ENCODE peak calls at places on chromosome 12, in six cellular contexts. F is NCI-H460, E is adrenal gland, S is HTR-8/SVneo, O is mammary epithelial cell, B is B cell. Y is an unnamed sample.

GRCh38 chr12:96445743-96446655 is 43.4 kb upstream of the CFAP54 start:
- DNase-seq in F (peak), E (no peak), S (peak), O (peak), B (peak), Y (no peak)

GRCh38 chr12:52355181-52355580 is 12.1 kb downstream of the KRT85 start:
- DNase-seq in F (no peak), E (no peak), S (no peak), O (no peak), B (no peak), Y (no peak)

GRCh38 chr12:112122823-112123690 is 2.3 kb upstream of the TRAFD1 start:
- DNase-seq in F (peak), E (no peak), S (no peak), O (no peak), B (no peak), Y (no peak)

GRCh38 chr12:2410490-2410889 is 357.7 kb downstream of the CACNA1C start:
- DNase-seq in F (no peak), E (no peak), S (no peak), O (no peak), B (no peak), Y (no peak)

GRCh38 chr12:59007620-59008019 is 87.3 kb upstream of the LRIG3 start:
- DNase-seq in F (no peak), E (no peak), S (no peak), O (no peak), B (no peak), Y (no peak)

GRCh38 chr12:57621497-57622292 is 10.5 kb downstream of the ARHGEF25 start:
- DNase-seq in F (peak), E (peak), S (peak), O (no peak), B (peak), Y (peak)

GRCh38 chr12:29695026-29695425 is 88.7 kb downstream of the TMTC1 start:
- DNase-seq in F (no peak), E (no peak), S (no peak), O (no peak), B (no peak), Y (no peak)

GRCh38 chr12:132151766-132152410 is 7.6 kb downstream of the NOC4L start:
- DNase-seq in F (no peak), E (no peak), S (no peak), O (no peak), B (no peak), Y (no peak)

GRCh38 chr12:116164263-116164817 is 113.2 kb downstream of the MED13L start:
- DNase-seq in F (no peak), E (no peak), S (no peak), O (no peak), B (no peak), Y (no peak)

GRCh38 chr12:53930591-53931255 is 7.9 kb upstream of the HOXC13 start:
- DNase-seq in F (no peak), E (no peak), S (no peak), O (no peak), B (no peak), Y (no peak)

GRCh38 chr12:10241781-10242180 is 29.1 kb downstream of the GABARAPL1 start:
- DNase-seq in F (no peak), E (no peak), S (no peak), O (no peak), B (no peak), Y (no peak)

GRCh38 chr12:120264086-120264485 is 1.4 kb downstream of the PXN start:
- DNase-seq in F (no peak), E (no peak), S (no peak), O (no peak), B (no peak), Y (no peak)

GRCh38 chr12:92362785-92363184 is 217.1 kb upstream of the BTG1 start:
- DNase-seq in F (no peak), E (no peak), S (no peak), O (no peak), B (peak), Y (no peak)

GRCh38 chr12:122544537-122544936 is 17.5 kb downstream of the KNTC1 start:
- DNase-seq in F (no peak), E (no peak), S (no peak), O (no peak), B (no peak), Y (no peak)

GRCh38 chr12:50641566-50641965 is 122.3 kb upstream of the ATF1 start:
- DNase-seq in F (no peak), E (no peak), S (no peak), O (no peak), B (no peak), Y (no peak)

GRCh38 chr12:121279507-121279915 is 17.0 kb downstream of the CAMKK2 start:
- DNase-seq in F (no peak), E (peak), S (no peak), O (no peak), B (no peak), Y (no peak)

GRCh38 chr12:49956663-49957569 is 4.8 kb upstream of the AQP5 start:
- DNase-seq in F (no peak), E (no peak), S (no peak), O (no peak), B (no peak), Y (no peak)

GRCh38 chr12:27754795-27755194 is 25.2 kb upstream of the KLHL42 start:
- DNase-seq in F (no peak), E (no peak), S (no peak), O (no peak), B (no peak), Y (no peak)

GRCh38 chr12:58894040-58894439 is 26.3 kb downstream of the LRIG3 start:
- DNase-seq in F (no peak), E (no peak), S (no peak), O (no peak), B (no peak), Y (no peak)

GRCh38 chr12:2364566-2365165 is 311.9 kb downstream of the CACNA1C start:
- DNase-seq in F (no peak), E (no peak), S (no peak), O (peak), B (no peak), Y (no peak)

GRCh38 chr12:122126713-122127597 is 47.1 kb downstream of the IL31 start:
- DNase-seq in F (peak), E (no peak), S (no peak), O (no peak), B (no peak), Y (no peak)

GRCh38 chr12:57552692-57553321 is 3.0 kb downstream of the KIF5A start:
- DNase-seq in F (no peak), E (no peak), S (no peak), O (no peak), B (no peak), Y (no peak)

GRCh38 chr12:68806488-68807237 is 1.3 kb upstream of the MDM2 start:
- DNase-seq in F (no peak), E (no peak), S (no peak), O (no peak), B (no peak), Y (no peak)

GRCh38 chr12:94649349-94650142 is 811 bp downstream of the TMCC3 start:
- DNase-seq in F (no peak), E (peak), S (peak), O (peak), B (peak), Y (peak)

GRCh38 chr12:57272337-57273151 is 21.6 kb upstream of the STAC3 start:
- DNase-seq in F (no peak), E (no peak), S (no peak), O (no peak), B (no peak), Y (no peak)

GRCh38 chr12:95848575-95849388 is 10.0 kb upstream of the SNRPF start:
- DNase-seq in F (peak), E (no peak), S (peak), O (peak), B (no peak), Y (peak)

GRCh38 chr12:7161811-7162210 is 27.7 kb upstream of the PEX5 start:
- DNase-seq in F (no peak), E (no peak), S (no peak), O (no peak), B (no peak), Y (no peak)

GRCh38 chr12:98754095-98754494 is 109.0 kb downstream of the APAF1 start:
- DNase-seq in F (no peak), E (no peak), S (peak), O (peak), B (no peak), Y (no peak)

GRCh38 chr12:114274131-114274530 is 131.8 kb downstream of the TBX5 start:
- DNase-seq in F (no peak), E (no peak), S (no peak), O (no peak), B (no peak), Y (no peak)

GRCh38 chr12:12689672-12690287 is 6.2 kb downstream of the GPR19 start:
- DNase-seq in F (no peak), E (no peak), S (no peak), O (no peak), B (no peak), Y (no peak)

GRCh38 chr12:118371354-118372282 is 1.1 kb downstream of the TAOK3 start:
- DNase-seq in F (no peak), E (peak), S (no peak), O (peak), B (peak), Y (no peak)

GRCh38 chr12:69510176-69510827 is 40.1 kb downstream of the FRS2 start:
- DNase-seq in F (no peak), E (no peak), S (no peak), O (no peak), B (no peak), Y (peak)

GRCh38 chr12:132719954-132720324 is 9.3 kb downstream of the PGAM5 start:
- DNase-seq in F (no peak), E (no peak), S (no peak), O (no peak), B (no peak), Y (no peak)

GRCh38 chr12:66035289-66035961 is 95.1 kb downstream of the LLPH start:
- DNase-seq in F (peak), E (no peak), S (no peak), O (peak), B (peak), Y (no peak)

GRCh38 chr12:107775093-107775721 is 703 bp downstream of the ASCL4 start:
- DNase-seq in F (no peak), E (no peak), S (no peak), O (no peak), B (peak), Y (no peak)

GRCh38 chr12:68813242-68813593 is 5.2 kb downstream of the MDM2 start:
- DNase-seq in F (no peak), E (no peak), S (no peak), O (no peak), B (no peak), Y (no peak)